ENCODE peak calls at places on chromosomes 16 and 17, in eight cellular contexts. A is left lung, P is right atrium auricular region, Q is pancreas, O is cardiac muscle cell, H is spleen, D is transverse colon, S is ovary. K is an unnamed sample.

GRCh38 chr16:55138298-55138697 is 185.7 kb upstream of the IRX6 start:
- DNase-seq in A (no peak), P (no peak), Q (no peak), O (no peak), H (no peak), D (no peak), S (no peak), K (peak; percentile 9)

GRCh38 chr16:57786632-57787518 is 15.4 kb downstream of the KIFC3 start:
- DNase-seq in A (no peak), P (peak; percentile 90), Q (no peak), O (no peak), H (no peak), D (peak; percentile 30), S (peak; percentile 87), K (no peak)

GRCh38 chr16:81697321-81697885 is 81.7 kb upstream of the PLCG2 start:
- DNase-seq in A (peak; percentile 48), P (no peak), Q (peak; percentile 74), O (peak; percentile 66), H (no peak), D (peak; percentile 68), S (no peak), K (peak; percentile 76)

GRCh38 chr17:62627904-62628603 is 584 bp downstream of the MRC2 start:
- DNase-seq in A (peak; percentile 57), P (no peak), Q (no peak), O (peak; percentile 85), H (no peak), D (peak; percentile 28), S (peak; percentile 85), K (no peak)

GRCh38 chr17:72502111-72502939 is 381.5 kb downstream of the SOX9 start:
- DNase-seq in A (no peak), P (peak; percentile 70), Q (no peak), O (peak; percentile 61), H (peak; percentile 30), D (peak; percentile 37), S (no peak), K (peak; percentile 66)

GRCh38 chr17:42591411-42591810 is 13.9 kb upstream of the PSMC3IP start:
- DNase-seq in A (no peak), P (no peak), Q (no peak), O (no peak), H (no peak), D (no peak), S (no peak), K (no peak)

GRCh38 chr17:29948460-29949185 is 7.2 kb downstream of the EFCAB5 start:
- DNase-seq in A (no peak), P (no peak), Q (no peak), O (peak; percentile 17), H (no peak), D (no peak), S (no peak), K (no peak)

GRCh38 chr16:77816293-77816692 is 27.9 kb downstream of the VAT1L start:
- DNase-seq in A (no peak), P (no peak), Q (no peak), O (peak; percentile 10), H (no peak), D (no peak), S (no peak), K (no peak)

GRCh38 chr17:65902165-65902564 is 289.8 kb downstream of the CEP112 start:
- DNase-seq in A (no peak), P (no peak), Q (no peak), O (no peak), H (no peak), D (no peak), S (no peak), K (no peak)

DNA sequence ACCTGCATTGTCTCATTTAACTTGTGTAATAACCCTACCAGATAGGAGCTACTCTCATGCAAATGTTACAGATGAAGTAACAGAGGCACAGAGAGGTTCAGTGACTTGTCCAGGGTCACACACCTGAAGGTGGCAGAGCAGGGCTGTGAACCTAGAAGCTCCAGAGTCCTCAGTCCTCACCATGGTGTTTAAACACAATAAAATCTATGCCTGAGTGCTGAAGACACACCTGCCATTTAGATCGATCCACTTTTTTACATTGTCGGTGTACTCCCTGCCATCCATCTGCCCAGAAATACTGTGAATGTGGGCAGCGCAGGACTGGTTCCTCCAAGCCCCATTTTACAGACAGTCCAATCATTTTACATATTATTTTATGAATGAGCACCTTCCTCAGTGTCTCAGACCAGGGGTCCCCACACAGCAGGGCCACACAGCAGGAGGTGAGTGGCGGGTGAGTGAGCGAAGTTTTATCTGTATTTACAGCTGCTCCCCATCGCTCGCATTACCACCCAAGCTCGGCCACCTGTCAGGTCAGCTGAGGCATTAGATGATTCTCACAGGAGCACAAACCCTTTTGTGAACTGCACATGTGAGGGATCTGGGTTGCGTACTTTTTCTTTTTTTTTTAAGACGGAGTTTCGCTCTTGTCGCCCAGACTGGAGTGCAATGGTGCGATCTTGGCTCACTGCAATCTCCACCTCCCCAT is 5.6 kb downstream of the IL4R start:
- DNase-seq in A (no peak), P (no peak), Q (peak; percentile 12), O (no peak), H (peak; percentile 35), D (no peak), S (no peak), K (no peak)
- H3K4me1 ChIP-seq in A (peaks cover 54% of the 10 kb centered on the region), P (peaks cover 74% of the 10 kb centered on the region), Q (peaks cover 21% of the 10 kb centered on the region), O (peaks cover 18% of the 10 kb centered on the region), H (peaks cover 100% of the 10 kb centered on the region), D (peaks cover 95% of the 10 kb centered on the region), S (peaks cover 3% of the 10 kb centered on the region), K (peaks cover 28% of the 10 kb centered on the region)

GRCh38 chr16:9116141-9116540 is 24.7 kb downstream of the HAPSTR1 start:
- DNase-seq in A (no peak), P (no peak), Q (no peak), O (no peak), H (no peak), D (no peak), S (no peak), K (no peak)

GRCh38 chr16:9122969-9123368 is 31.5 kb downstream of the HAPSTR1 start:
- DNase-seq in A (no peak), P (no peak), Q (no peak), O (no peak), H (no peak), D (no peak), S (no peak), K (no peak)

GRCh38 chr16:9122342-9122741 is 30.9 kb downstream of the HAPSTR1 start:
- DNase-seq in A (no peak), P (peak; percentile 42), Q (no peak), O (no peak), H (peak; percentile 47), D (no peak), S (no peak), K (no peak)

GRCh38 chr16:9123401-9123800 is 32.0 kb downstream of the HAPSTR1 start:
- DNase-seq in A (no peak), P (peak; percentile 32), Q (no peak), O (no peak), H (peak; percentile 68), D (no peak), S (no peak), K (no peak)

GRCh38 chr16:9119795-9120194 is 28.4 kb downstream of the HAPSTR1 start:
- DNase-seq in A (no peak), P (no peak), Q (no peak), O (peak; percentile 96), H (no peak), D (no peak), S (no peak), K (no peak)
- H3K4me1 ChIP-seq in A (peaks cover 1% of the 10 kb centered on the region), P (peaks cover 61% of the 10 kb centered on the region), Q (peaks cover under 1% of the 10 kb centered on the region), O (no peaks in the 10 kb centered on the region), H (peaks cover 65% of the 10 kb centered on the region), D (peaks cover 13% of the 10 kb centered on the region), S (no peaks in the 10 kb centered on the region), K (no peaks in the 10 kb centered on the region)

DNA sequence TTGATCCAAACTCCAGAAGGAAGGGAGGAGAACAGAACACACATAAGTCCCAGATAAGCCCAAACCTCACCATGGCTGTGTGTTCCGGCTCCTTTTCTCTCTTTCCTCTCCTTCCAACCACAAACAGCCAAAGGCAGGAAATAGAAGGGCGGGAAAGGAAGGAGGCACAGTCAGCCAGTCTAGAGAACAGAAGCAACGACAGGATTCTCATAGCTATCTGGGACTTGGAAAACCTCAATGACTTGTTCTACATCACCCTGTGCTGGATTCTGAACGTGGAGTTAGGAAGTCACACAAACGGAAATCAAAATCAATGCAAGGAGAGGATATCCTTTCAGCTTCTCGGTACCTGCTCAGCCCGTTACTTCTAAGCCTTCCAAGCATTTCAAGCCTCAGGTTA is 9.0 kb downstream of the CRK start:
- DNase-seq in A (no peak), P (no peak), Q (no peak), O (peak; percentile 45), H (no peak), D (no peak), S (no peak), K (no peak)
- H3K4me1 ChIP-seq in A (peaks cover 25% of the 10 kb centered on the region), P (peaks cover 42% of the 10 kb centered on the region), Q (no peaks in the 10 kb centered on the region), O (no peaks in the 10 kb centered on the region), H (peaks cover 65% of the 10 kb centered on the region), D (peaks cover 31% of the 10 kb centered on the region), S (no peaks in the 10 kb centered on the region), K (peaks cover 10% of the 10 kb centered on the region)

DNA sequence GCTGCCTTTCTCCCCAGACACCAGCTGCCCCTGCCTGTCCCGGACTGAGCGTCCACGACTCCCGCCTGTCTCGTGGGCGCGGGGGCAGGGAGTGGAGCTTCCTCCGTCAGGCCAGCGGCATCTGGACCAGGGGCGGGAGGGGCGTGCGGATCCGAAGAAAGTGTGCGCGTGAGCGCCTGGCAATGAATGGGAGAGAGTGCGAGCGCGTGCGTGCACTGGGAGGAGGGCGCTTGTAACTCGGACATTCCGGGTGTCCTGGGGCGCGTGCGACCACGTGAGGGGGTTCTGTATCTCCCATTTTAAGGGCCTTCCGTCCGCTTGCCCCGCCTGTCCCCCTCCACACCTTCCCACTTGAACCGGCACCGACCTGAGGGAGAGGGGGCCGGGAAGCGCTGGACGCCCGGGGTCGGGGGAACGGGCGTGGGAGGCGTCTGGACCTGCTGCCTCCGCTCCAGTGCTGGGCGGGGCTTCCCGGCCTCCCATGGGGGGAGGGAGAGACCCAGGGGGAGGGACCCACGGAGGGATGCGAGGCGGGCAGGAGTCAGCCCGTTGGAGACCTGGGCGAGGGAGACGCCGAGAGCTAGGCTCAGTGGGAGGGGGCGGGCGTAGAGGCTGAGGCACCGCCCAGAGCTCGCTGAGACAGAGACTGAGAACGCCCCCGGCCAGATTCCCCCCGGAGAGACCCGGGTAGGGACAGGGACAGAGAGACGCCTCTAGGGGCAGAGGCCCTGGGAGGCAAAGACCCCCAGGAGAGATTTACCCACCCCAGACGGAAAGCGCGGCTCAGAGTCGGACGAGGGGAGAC is at the start of gene KREMEN2:
- DNase-seq in A (no peak), P (no peak), Q (peak; percentile 65), O (no peak), H (peak; percentile 74), D (peak; percentile 21), S (no peak), K (peak; percentile 92)
- H3K4me1 ChIP-seq in A (peaks cover 21% of the 10 kb centered on the region), P (peaks cover 51% of the 10 kb centered on the region), Q (peaks cover 10% of the 10 kb centered on the region), O (peaks cover 3% of the 10 kb centered on the region), H (peaks cover 75% of the 10 kb centered on the region), D (peaks cover 50% of the 10 kb centered on the region), S (peaks cover 9% of the 10 kb centered on the region), K (peaks cover 17% of the 10 kb centered on the region)